ENCODE peak calls at places on chromosomes 12 and 14, in nine cellular contexts. One of them, this sample, is unnamed. For H3K4me1, the result is how much of the 10 kb centered on the place peaks cover.

GRCh38 chr12:65170245-65170881 is 980 bp downstream of the LEMD3 start:
- DNase-seq in spleen: peak
- DNase-seq in heart right ventricle: peak
- DNase-seq in iPS DF 6.9: no peak
- DNase-seq in pancreas: peak
- DNase-seq in uterus: peak
- DNase-seq in left lung: peak
- DNase-seq in aorta: peak
- DNase-seq in A549: peak
- DNase-seq in this sample: peak

GRCh38 chr12:38921025-38921677 is 15.8 kb upstream of the CPNE8 start:
- DNase-seq in left lung: no peak
- DNase-seq in iPS DF 6.9: no peak
- DNase-seq in aorta: no peak
- DNase-seq in uterus: no peak
- DNase-seq in heart right ventricle: peak
- DNase-seq in pancreas: peak
- DNase-seq in spleen: no peak
- DNase-seq in A549: peak
- DNase-seq in this sample: peak

GRCh38 chr14:63175531-63175930 is 28.7 kb upstream of the RHOJ start:
- DNase-seq in A549: no peak
- DNase-seq in uterus: no peak
- DNase-seq in iPS DF 6.9: no peak
- DNase-seq in left lung: no peak
- DNase-seq in heart right ventricle: no peak
- DNase-seq in aorta: no peak
- DNase-seq in pancreas: no peak
- DNase-seq in spleen: no peak
- DNase-seq in this sample: no peak

GRCh38 chr12:88625316-88625715 is 45.0 kb upstream of the KITLG start:
- DNase-seq in spleen: no peak
- DNase-seq in A549: no peak
- DNase-seq in uterus: no peak
- DNase-seq in heart right ventricle: no peak
- DNase-seq in aorta: no peak
- DNase-seq in iPS DF 6.9: no peak
- DNase-seq in pancreas: no peak
- DNase-seq in left lung: peak
- DNase-seq in this sample: no peak

GRCh38 chr12:3041558-3042164 is 35.5 kb upstream of the TSPAN9 start:
- DNase-seq in heart right ventricle: peak
- DNase-seq in spleen: peak
- DNase-seq in iPS DF 6.9: peak
- DNase-seq in pancreas: peak
- DNase-seq in A549: peak
- DNase-seq in aorta: peak
- DNase-seq in uterus: peak
- DNase-seq in left lung: no peak
- DNase-seq in this sample: peak

GRCh38 chr12:104576980-104577925 is 120.5 kb downstream of the CHST11 start:
- DNase-seq in iPS DF 6.9: no peak
- DNase-seq in A549: no peak
- DNase-seq in pancreas: no peak
- DNase-seq in left lung: no peak
- DNase-seq in aorta: no peak
- DNase-seq in uterus: no peak
- DNase-seq in heart right ventricle: no peak
- DNase-seq in spleen: no peak
- DNase-seq in this sample: no peak

GRCh38 chr14:56118611-56119181 is 485 bp downstream of the PELI2 start:
- DNase-seq in pancreas: no peak
- DNase-seq in uterus: peak
- DNase-seq in aorta: peak
- DNase-seq in iPS DF 6.9: no peak
- DNase-seq in left lung: peak
- DNase-seq in spleen: peak
- DNase-seq in A549: no peak
- DNase-seq in heart right ventricle: peak
- DNase-seq in this sample: no peak

GRCh38 chr12:92452763-92453162 is 250.0 kb upstream of the PLEKHG7 start:
- DNase-seq in spleen: no peak
- DNase-seq in aorta: no peak
- DNase-seq in left lung: no peak
- DNase-seq in heart right ventricle: no peak
- DNase-seq in uterus: no peak
- DNase-seq in A549: no peak
- DNase-seq in iPS DF 6.9: no peak
- DNase-seq in pancreas: no peak
- DNase-seq in this sample: no peak

GRCh38 chr12:57874166-57875108 is 27.9 kb upstream of the CTDSP2 start:
- DNase-seq in A549: no peak
- DNase-seq in left lung: no peak
- DNase-seq in aorta: no peak
- DNase-seq in uterus: no peak
- DNase-seq in heart right ventricle: no peak
- DNase-seq in pancreas: no peak
- DNase-seq in spleen: no peak
- DNase-seq in iPS DF 6.9: no peak
- DNase-seq in this sample: no peak

GRCh38 chr12:116712458-116713303 is 25.2 kb downstream of the SPRING1 start:
- DNase-seq in pancreas: no peak
- DNase-seq in uterus: no peak
- DNase-seq in spleen: no peak
- DNase-seq in left lung: no peak
- DNase-seq in iPS DF 6.9: no peak
- DNase-seq in heart right ventricle: no peak
- DNase-seq in aorta: no peak
- DNase-seq in A549: no peak
- DNase-seq in this sample: no peak
- H3K4me1 ChIP-seq in pancreas: under half
- H3K4me1 ChIP-seq in uterus: under half
- H3K4me1 ChIP-seq in spleen: under half
- H3K4me1 ChIP-seq in left lung: under half
- H3K4me1 ChIP-seq in iPS DF 6.9: under half
- H3K4me1 ChIP-seq in heart right ventricle: under half
- H3K4me1 ChIP-seq in aorta: under half
- H3K4me1 ChIP-seq in A549: under half
- H3K4me1 ChIP-seq in this sample: under half

GRCh38 chr12:67595365-67595764 is 53.2 kb upstream of the DYRK2 start:
- DNase-seq in iPS DF 6.9: no peak
- DNase-seq in spleen: no peak
- DNase-seq in uterus: no peak
- DNase-seq in left lung: no peak
- DNase-seq in pancreas: no peak
- DNase-seq in A549: no peak
- DNase-seq in heart right ventricle: no peak
- DNase-seq in aorta: no peak
- DNase-seq in this sample: no peak
- H3K4me1 ChIP-seq in iPS DF 6.9: under half
- H3K4me1 ChIP-seq in spleen: under half
- H3K4me1 ChIP-seq in uterus: under half
- H3K4me1 ChIP-seq in left lung: under half
- H3K4me1 ChIP-seq in pancreas: under half
- H3K4me1 ChIP-seq in A549: under half
- H3K4me1 ChIP-seq in heart right ventricle: under half
- H3K4me1 ChIP-seq in aorta: under half
- H3K4me1 ChIP-seq in this sample: under half

DNA sequence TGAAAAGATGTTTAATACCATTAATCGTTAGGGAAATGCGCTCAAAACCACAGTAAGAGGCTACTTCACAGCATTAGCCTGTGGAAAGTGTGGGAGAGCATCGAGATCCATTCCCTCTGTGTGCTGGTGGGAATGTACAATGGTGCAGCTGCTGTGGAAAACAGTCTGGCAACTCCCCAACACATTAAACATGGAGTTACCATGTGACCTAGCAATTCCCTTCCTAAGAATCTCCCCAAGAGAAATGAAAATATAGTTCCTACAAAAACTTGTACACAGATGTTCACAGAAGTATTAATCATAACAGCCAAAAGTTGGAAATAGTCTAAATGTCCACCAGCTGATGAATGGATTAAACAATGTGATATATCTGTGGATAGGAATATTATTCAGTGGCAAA is 23.8 kb downstream of the MLXIP start:
- DNase-seq in spleen: no peak
- DNase-seq in heart right ventricle: peak
- DNase-seq in A549: no peak
- DNase-seq in pancreas: no peak
- DNase-seq in left lung: no peak
- DNase-seq in iPS DF 6.9: no peak
- DNase-seq in aorta: no peak
- DNase-seq in uterus: no peak
- DNase-seq in this sample: no peak
- H3K4me1 ChIP-seq in spleen: half or more
- H3K4me1 ChIP-seq in heart right ventricle: half or more
- H3K4me1 ChIP-seq in A549: half or more
- H3K4me1 ChIP-seq in pancreas: half or more
- H3K4me1 ChIP-seq in left lung: half or more
- H3K4me1 ChIP-seq in iPS DF 6.9: under half
- H3K4me1 ChIP-seq in aorta: under half
- H3K4me1 ChIP-seq in uterus: under half
- H3K4me1 ChIP-seq in this sample: under half

GRCh38 chr12:24950231-24950834 is 1.4 kb upstream of the BCAT1 start:
- DNase-seq in left lung: no peak
- DNase-seq in aorta: no peak
- DNase-seq in uterus: no peak
- DNase-seq in heart right ventricle: no peak
- DNase-seq in iPS DF 6.9: no peak
- DNase-seq in A549: no peak
- DNase-seq in pancreas: no peak
- DNase-seq in spleen: no peak
- DNase-seq in this sample: no peak

GRCh38 chr12:24945822-24946221 is 3.1 kb downstream of the BCAT1 start:
- DNase-seq in pancreas: no peak
- DNase-seq in iPS DF 6.9: no peak
- DNase-seq in A549: no peak
- DNase-seq in left lung: no peak
- DNase-seq in spleen: no peak
- DNase-seq in heart right ventricle: no peak
- DNase-seq in uterus: no peak
- DNase-seq in aorta: no peak
- DNase-seq in this sample: no peak

GRCh38 chr12:24948816-24949722 is at the start of gene BCAT1:
- DNase-seq in pancreas: peak
- DNase-seq in A549: peak
- DNase-seq in uterus: peak
- DNase-seq in iPS DF 6.9: no peak
- DNase-seq in aorta: peak
- DNase-seq in heart right ventricle: peak
- DNase-seq in spleen: peak
- DNase-seq in left lung: peak
- DNase-seq in this sample: no peak

GRCh38 chr12:24947541-24948451 is 1.1 kb downstream of the BCAT1 start:
- DNase-seq in uterus: no peak
- DNase-seq in spleen: no peak
- DNase-seq in iPS DF 6.9: no peak
- DNase-seq in heart right ventricle: no peak
- DNase-seq in pancreas: no peak
- DNase-seq in aorta: no peak
- DNase-seq in A549: no peak
- DNase-seq in left lung: no peak
- DNase-seq in this sample: no peak

GRCh38 chr12:24948452-24948815 is 467 bp downstream of the BCAT1 start:
- DNase-seq in spleen: no peak
- DNase-seq in uterus: peak
- DNase-seq in A549: peak
- DNase-seq in iPS DF 6.9: no peak
- DNase-seq in pancreas: no peak
- DNase-seq in left lung: no peak
- DNase-seq in heart right ventricle: no peak
- DNase-seq in aorta: peak
- DNase-seq in this sample: no peak
- H3K4me1 ChIP-seq in spleen: under half
- H3K4me1 ChIP-seq in uterus: under half
- H3K4me1 ChIP-seq in A549: under half
- H3K4me1 ChIP-seq in iPS DF 6.9: under half
- H3K4me1 ChIP-seq in pancreas: under half
- H3K4me1 ChIP-seq in left lung: under half
- H3K4me1 ChIP-seq in heart right ventricle: under half
- H3K4me1 ChIP-seq in aorta: under half
- H3K4me1 ChIP-seq in this sample: under half